ENCODE peak calls at places on chromosomes 11 and 22, in five cellular contexts. A is NCI-H1417; P is T follicular helper cell; L is stimulated activated CD4-positive, alpha-beta T cell treated with anti-CD3 and anti-CD28 coated beads, Interleukin-2, amount 100 ng/mL, for 48 hours; I is cardiac fibroblast. N is an unnamed sample.

GRCh38 chr11:93498099-93499040 is 44.8 kb downstream of the SMCO4 start:
- DNase-seq in A (no peak), P (no peak), L (no peak), I (peak), N (no peak)

GRCh38 chr11:78731008-78731407 is 156.3 kb upstream of the NARS2 start:
- DNase-seq in A (peak), P (no peak), L (no peak), I (peak), N (no peak)

GRCh38 chr11:14500181-14500651 is 605 bp upstream of the COPB1 start:
- DNase-seq in A (peak), P (peak), L (peak), I (peak), N (no peak)

GRCh38 chr11:14418801-14419417 is 59.9 kb upstream of the RRAS2 start:
- DNase-seq in A (no peak), P (no peak), L (no peak), I (peak), N (no peak)

GRCh38 chr11:134248910-134249480 is 4.2 kb downstream of the THYN1 start:
- DNase-seq in A (no peak), P (no peak), L (no peak), I (no peak), N (no peak)

GRCh38 chr11:127000991-127001390 is 421 bp upstream of the KIRREL3 start:
- DNase-seq in A (no peak), P (no peak), L (no peak), I (no peak), N (no peak)

GRCh38 chr11:104883342-104883741 is 14.9 kb downstream of the CASP12 start:
- DNase-seq in A (no peak), P (no peak), L (no peak), I (no peak), N (no peak)

GRCh38 chr11:12131943-12132789 is 21.8 kb downstream of the MICAL2 start:
- DNase-seq in A (no peak), P (no peak), L (no peak), I (no peak), N (no peak)

GRCh38 chr11:124762077-124762623 is at the start of gene ESAM:
- DNase-seq in A (peak), P (peak), L (peak), I (no peak), N (peak)

GRCh38 chr11:62553839-62554361 is 7.3 kb upstream of the AHNAK start:
- DNase-seq in A (no peak), P (no peak), L (no peak), I (no peak), N (no peak)

GRCh38 chr11:62556872-62557631 is 10.4 kb upstream of the AHNAK start:
- DNase-seq in A (no peak), P (no peak), L (no peak), I (no peak), N (no peak)

GRCh38 chr11:19910931-19911330 is 198.3 kb downstream of the NAV2 start:
- DNase-seq in A (no peak), P (no peak), L (no peak), I (no peak), N (no peak)

GRCh38 chr11:126585388-126586302 is 230.2 kb downstream of the ST3GAL4 start:
- DNase-seq in A (peak), P (no peak), L (no peak), I (peak), N (no peak)

GRCh38 chr11:33490842-33491370 is 209.7 kb downstream of the C11orf91 start:
- DNase-seq in A (no peak), P (no peak), L (no peak), I (no peak), N (no peak)

GRCh38 chr22:22068025-22068424 is 85.4 kb upstream of the TOP3B start:
- DNase-seq in A (no peak), P (no peak), L (no peak), I (no peak), N (no peak)

N was measured in GM18507.